ENCODE peak calls at places on chromosomes 13 and 19, in seven cellular contexts. D is CD4-positive, alpha-beta memory T cell; U is psoas muscle; F is SJSA1; W is tibial artery; Y is NT2/D1; I is heart right ventricle. H is an unnamed sample.

GRCh38 chr13:113880651-113881611 is 17.1 kb upstream of the GAS6 start:
- DNase-seq in U (no peak), I (no peak), Y (no peak), F (no peak), W (peak), D (no peak), H (no peak)

GRCh38 chr19:308471-309205 is 17.4 kb upstream of the PLPP2 start:
- DNase-seq in F (no peak), U (no peak), D (no peak), I (no peak), Y (no peak), W (no peak), H (no peak)

GRCh38 chr13:85535306-85535705 is 263.9 kb downstream of the SLITRK6 start:
- DNase-seq in D (no peak), I (no peak), F (no peak), U (no peak), W (no peak), Y (no peak), H (no peak)

GRCh38 chr13:107834268-107834667 is 381.1 kb downstream of the LIG4 start:
- DNase-seq in F (no peak), U (no peak), I (no peak), Y (no peak), W (no peak), D (no peak), H (no peak)

GRCh38 chr19:13850910-13851753 is 25.8 kb upstream of the NANOS3 start:
- DNase-seq in Y (no peak), F (peak), D (peak), U (peak), I (peak), W (peak), H (peak)

GRCh38 chr13:40789275-40790231 is at the start of gene SLC25A15:
- DNase-seq in D (peak), U (peak), Y (peak), F (peak), W (peak), I (peak), H (no peak)

GRCh38 chr19:10290876-10291553 is 1.3 kb downstream of the ICAM5 start:
- DNase-seq in U (peak), D (peak), W (no peak), F (no peak), Y (no peak), I (peak), H (no peak)

GRCh38 chr13:30792257-30793000 is 57.1 kb downstream of the ALOX5AP start:
- DNase-seq in D (no peak), F (peak), I (peak), Y (peak), W (peak), U (peak), H (peak)

GRCh38 chr19:57719901-57720519 is 7.4 kb downstream of the ZNF671 start:
- DNase-seq in F (peak), I (no peak), U (no peak), Y (no peak), D (no peak), W (no peak), H (no peak)

GRCh38 chr19:4556574-4557185 is 2.8 kb downstream of the SEMA6B start:
- DNase-seq in W (no peak), F (peak), Y (peak), I (no peak), D (no peak), U (peak), H (no peak)

GRCh38 chr19:14114854-14115253 is 2.7 kb downstream of the PRKACA start:
- DNase-seq in Y (no peak), F (no peak), D (peak), I (peak), U (peak), W (no peak), H (no peak)

GRCh38 chr13:44142540-44142867 is 231.1 kb upstream of the SERP2 start:
- DNase-seq in I (no peak), U (no peak), W (no peak), F (no peak), D (no peak), Y (no peak), H (no peak)

GRCh38 chr13:73416093-73416492 is 357.3 kb downstream of the KLF5 start:
- DNase-seq in F (no peak), Y (no peak), I (no peak), U (no peak), D (no peak), W (no peak), H (no peak)

GRCh38 chr13:26919311-26919710 is 158.7 kb upstream of the GPR12 start:
- DNase-seq in D (no peak), I (no peak), W (no peak), Y (no peak), U (no peak), F (no peak), H (no peak)

GRCh38 chr19:13795595-13796300 is 505 bp downstream of the ZSWIM4 start:
- DNase-seq in Y (no peak), D (no peak), U (peak), I (no peak), W (peak), F (no peak), H (no peak)

GRCh38 chr19:57560049-57560491 is 407 bp upstream of the ZNF550 start:
- DNase-seq in F (peak), I (peak), Y (no peak), D (no peak), W (no peak), U (peak), H (peak)

GRCh38 chr13:76300688-76301087 is 585.5 kb downstream of the KCTD12 start:
- DNase-seq in W (no peak), I (no peak), F (no peak), U (no peak), D (no peak), Y (no peak), H (no peak)

GRCh38 chr19:16458391-16459128 is 13.2 kb downstream of the EPS15L1 start:
- DNase-seq in U (peak), Y (no peak), D (no peak), F (no peak), W (no peak), I (no peak), H (no peak)

GRCh38 chr19:16455489-16455888 is 16.3 kb downstream of the EPS15L1 start:
- DNase-seq in Y (no peak), I (no peak), D (no peak), W (no peak), U (no peak), F (no peak), H (no peak)

GRCh38 chr19:16457195-16457953 is 14.4 kb downstream of the EPS15L1 start:
- DNase-seq in W (peak), Y (no peak), U (peak), I (peak), F (peak), D (no peak), H (no peak)

GRCh38 chr19:16457954-16458331 is 13.8 kb downstream of the EPS15L1 start:
- DNase-seq in I (peak), D (no peak), U (peak), W (no peak), Y (no peak), F (no peak), H (no peak)

GRCh38 chr19:16456652-16457194 is 15.0 kb downstream of the EPS15L1 start:
- DNase-seq in U (no peak), W (no peak), Y (no peak), F (no peak), D (no peak), I (no peak), H (no peak)
- H3K4me3 ChIP-seq in U (peak), W (no peak), Y (no peak), F (no peak), D (no peak), I (peak), H (no peak)

DNA sequence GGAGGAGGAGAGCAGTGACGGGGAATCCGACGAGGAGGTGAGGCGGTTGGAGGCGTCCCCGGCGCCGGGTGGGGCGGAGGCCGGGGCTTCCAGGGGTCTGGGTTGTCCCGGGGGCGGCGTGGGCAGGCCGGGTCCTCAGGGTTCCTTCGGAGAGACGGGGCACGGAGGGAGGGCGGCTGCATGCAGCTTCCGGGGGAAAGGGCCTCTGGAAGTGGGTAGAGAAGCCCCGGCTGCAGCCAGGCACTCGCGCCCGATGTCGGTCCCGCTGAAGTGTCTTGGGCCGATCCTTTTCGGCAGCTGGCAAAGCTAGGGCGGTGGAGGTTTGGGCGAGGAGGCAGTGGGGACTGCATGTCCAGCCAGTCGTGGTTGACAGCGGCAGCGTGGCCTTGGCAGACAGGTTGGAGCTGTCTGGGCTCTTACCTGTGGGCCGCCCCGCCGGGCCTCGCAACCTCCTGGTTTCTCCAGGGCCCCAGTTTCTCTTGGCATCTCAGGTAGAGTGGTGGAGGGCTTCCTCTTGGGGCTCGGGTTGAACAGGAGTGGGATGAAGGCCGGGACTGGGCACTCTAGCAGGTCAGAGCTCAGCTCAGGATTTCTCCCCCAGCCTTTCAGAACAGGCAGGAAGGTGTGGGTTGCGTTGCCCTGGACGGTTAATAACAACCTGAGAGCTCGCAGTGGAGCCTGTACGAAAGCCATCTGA is 690 bp downstream of the KMT2B start:
- DNase-seq in Y (no peak), W (no peak), I (peak), U (peak), D (peak), F (peak), H (no peak)
- H3K4me3 ChIP-seq in Y (peak), W (peak), I (peak), U (peak), D (peak), F (peak), H (peak)

GRCh38 chr13:97977376-97977705 is 23.9 kb downstream of the IPO5 start:
- DNase-seq in I (no peak), W (no peak), D (no peak), U (no peak), F (no peak), Y (no peak), H (no peak)

GRCh38 chr13:97978661-97979450 is 25.4 kb downstream of the IPO5 start:
- DNase-seq in D (no peak), F (no peak), U (no peak), W (no peak), I (no peak), Y (no peak), H (no peak)

GRCh38 chr13:97976551-97977375 is 23.3 kb downstream of the IPO5 start:
- DNase-seq in U (peak), Y (no peak), I (peak), F (no peak), W (no peak), D (peak), H (no peak)

GRCh38 chr13:97979556-97979955 is 26.1 kb downstream of the IPO5 start:
- DNase-seq in Y (no peak), F (no peak), W (no peak), U (no peak), I (no peak), D (no peak), H (no peak)

DNA sequence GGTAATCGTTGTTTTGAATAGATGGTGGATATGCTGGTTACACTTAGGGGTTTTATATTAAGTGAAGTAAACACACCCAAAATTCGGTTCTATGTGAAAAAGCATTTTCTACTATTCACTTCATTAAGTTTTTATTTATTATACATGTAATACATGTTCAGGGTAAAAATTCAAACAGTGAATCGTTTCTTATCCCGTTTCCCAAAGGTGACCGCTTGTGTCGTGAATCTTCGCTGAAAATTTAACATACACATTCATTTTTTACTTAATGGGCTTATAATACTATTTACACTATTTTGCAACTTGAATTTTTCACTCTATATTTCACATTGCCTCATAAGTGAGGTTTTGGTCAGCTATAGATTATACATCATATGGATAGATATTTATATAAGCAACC is 24.5 kb downstream of the IPO5 start:
- DNase-seq in U (no peak), D (no peak), Y (no peak), F (no peak), W (no peak), I (no peak), H (no peak)
- H3K4me3 ChIP-seq in U (peak), D (no peak), Y (peak), F (peak), W (no peak), I (peak), H (peak)

DNA sequence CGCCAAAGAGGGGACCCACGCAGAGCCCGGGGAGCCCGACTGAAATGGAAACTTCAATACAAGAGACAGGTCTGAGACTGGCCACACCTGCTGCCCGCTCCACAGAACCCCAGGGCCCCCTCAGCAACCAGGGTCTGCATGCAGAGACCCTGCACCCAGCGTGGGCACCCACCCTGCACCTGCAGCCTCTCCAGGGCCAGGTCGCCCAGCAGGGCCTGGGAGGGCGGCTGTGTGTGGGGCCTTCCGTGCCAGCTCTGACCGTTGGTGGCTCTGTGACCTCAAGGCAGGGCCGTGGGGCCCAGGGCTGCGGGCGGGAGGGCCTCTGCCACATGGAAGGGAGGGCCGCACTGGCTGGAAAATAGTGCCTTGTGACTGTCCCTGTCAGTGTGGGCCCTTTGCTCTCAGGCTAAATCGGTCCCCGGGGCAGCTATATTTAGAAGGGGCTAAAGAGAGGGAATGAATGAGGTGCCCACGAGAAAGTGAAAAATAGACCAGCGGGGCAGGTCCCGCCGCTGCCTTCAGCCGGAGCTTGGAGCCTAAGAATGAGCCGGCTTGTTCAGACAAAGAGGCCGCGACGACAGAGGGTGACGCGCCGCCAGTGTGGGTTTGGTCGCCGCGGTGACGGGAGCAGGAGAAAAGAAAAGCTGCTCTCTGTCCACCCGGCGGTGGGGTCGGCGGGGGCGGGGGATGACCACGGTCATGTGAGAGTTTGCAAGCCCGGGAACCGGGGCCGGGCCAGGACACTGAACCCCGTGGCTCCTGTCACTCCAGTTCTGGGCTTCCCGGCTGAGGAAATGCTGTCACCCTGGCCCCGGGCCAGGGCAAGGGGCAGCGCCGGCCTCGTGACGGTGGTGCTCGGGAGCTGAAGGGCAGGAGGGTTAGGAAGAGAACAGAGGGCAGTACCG is 70.5 kb downstream of the GADD45B start:
- DNase-seq in D (no peak), Y (no peak), F (peak), I (peak), U (peak), W (peak), H (no peak)
- H3K4me3 ChIP-seq in D (no peak), Y (no peak), F (peak), I (peak), U (peak), W (peak), H (no peak)

GRCh38 chr19:3359850-3360493 is 6.4 kb upstream of the NFIC start:
- DNase-seq in W (no peak), Y (no peak), F (no peak), U (no peak), D (peak), I (no peak), H (no peak)

GRCh38 chr19:3360494-3361383 is 5.6 kb upstream of the NFIC start:
- DNase-seq in D (peak), U (peak), W (peak), Y (no peak), F (peak), I (peak), H (no peak)

GRCh38 chr19:3363841-3364500 is 2.4 kb upstream of the NFIC start:
- DNase-seq in D (no peak), U (peak), I (no peak), Y (no peak), W (no peak), F (no peak), H (no peak)

GRCh38 chr19:3362217-3362907 is 4.0 kb upstream of the NFIC start:
- DNase-seq in F (no peak), I (no peak), Y (no peak), D (no peak), U (peak), W (no peak), H (no peak)

GRCh38 chr19:3361384-3362216 is 4.8 kb upstream of the NFIC start:
- DNase-seq in F (no peak), Y (no peak), W (peak), D (no peak), I (no peak), U (peak), H (no peak)
- H3K4me3 ChIP-seq in F (peak), Y (no peak), W (peak), D (no peak), I (peak), U (peak), H (peak)